ENCODE peak calls at places on chromosome 17, in eight cellular contexts. H is stimulated activated CD4-positive, alpha-beta T cell treated with anti-CD3 and anti-CD28 coated beads, Interleukin-15, amount 100 ng/mL, for 48 hours; O is astrocyte of the spinal cord; X is ecto neural progenitor cell; T is ELR; W is lung; U is substantia nigra; K is IMR-90. R is an unnamed sample.

GRCh38 chr17:72151565-72152391 is 31.0 kb downstream of the SOX9 start:
- DNase-seq in H (no peak), O (peak), X (peak), T (peak), W (peak), U (peak), K (peak), R (peak)

GRCh38 chr17:57675988-57676387 is 69.1 kb downstream of the CCDC182 start:
- DNase-seq in H (no peak), O (no peak), X (peak), T (no peak), W (peak), U (no peak), K (no peak), R (no peak)

GRCh38 chr17:35119370-35120185 is at the start of gene RAD51D:
- DNase-seq in H (peak), O (peak), X (peak), T (peak), W (peak), U (peak), K (peak), R (peak)

GRCh38 chr17:3693829-3694231 is 2.1 kb downstream of the P2RX5 start:
- DNase-seq in H (no peak), O (no peak), X (no peak), T (no peak), W (no peak), U (no peak), K (no peak), R (no peak)

GRCh38 chr17:19867094-19867653 is 562 bp downstream of the ULK2 start:
- DNase-seq in H (no peak), O (peak), X (peak), T (peak), W (no peak), U (peak), K (peak), R (no peak)

GRCh38 chr17:2889256-2889655 is 93.0 kb downstream of the RAP1GAP2 start:
- DNase-seq in H (no peak), O (no peak), X (no peak), T (no peak), W (no peak), U (no peak), K (no peak), R (no peak)

GRCh38 chr17:2034806-2035548 is 5.0 kb downstream of the DPH1 start:
- DNase-seq in H (no peak), O (no peak), X (no peak), T (peak), W (no peak), U (no peak), K (peak), R (no peak)

GRCh38 chr17:75077490-75078096 is 10.2 kb upstream of the SLC16A5 start:
- DNase-seq in H (no peak), O (peak), X (no peak), T (no peak), W (peak), U (no peak), K (no peak), R (peak)

GRCh38 chr17:20983359-20983637 is 59.5 kb downstream of the USP22 start:
- DNase-seq in H (no peak), O (no peak), X (no peak), T (no peak), W (no peak), U (no peak), K (no peak), R (no peak)

GRCh38 chr17:55702150-55702549 is 20.5 kb downstream of the TMEM100 start:
- DNase-seq in H (no peak), O (no peak), X (no peak), T (no peak), W (no peak), U (no peak), K (no peak), R (no peak)

GRCh38 chr17:66633322-66633965 is 201.5 kb upstream of the CACNG5 start:
- DNase-seq in H (peak), O (peak), X (no peak), T (peak), W (no peak), U (no peak), K (peak), R (no peak)

GRCh38 chr17:71252446-71252845 is 868.4 kb upstream of the SOX9 start:
- DNase-seq in H (no peak), O (no peak), X (no peak), T (no peak), W (no peak), U (no peak), K (no peak), R (no peak)

GRCh38 chr17:79930786-79931516 is 91.7 kb upstream of the CBX4 start:
- DNase-seq in H (no peak), O (no peak), X (no peak), T (no peak), W (no peak), U (no peak), K (no peak), R (no peak)

GRCh38 chr17:49861150-49861884 is 13.4 kb upstream of the TAC4 start:
- DNase-seq in H (peak), O (peak), X (peak), T (peak), W (peak), U (no peak), K (peak), R (peak)

GRCh38 chr17:63658366-63658765 is 36.1 kb downstream of the MAP3K3 start:
- DNase-seq in H (no peak), O (no peak), X (no peak), T (no peak), W (no peak), U (no peak), K (no peak), R (no peak)

R was measured in DMS153.